ENCODE peak calls at places on chromosomes 7 and 10, in seven cellular contexts. C, M, D, X, H, V and Q are unnamed samples.

GRCh38 chr7:134078991-134079390 is 48.1 kb upstream of the LRGUK start:
- DNase-seq in H (no peak), D (no peak), V (no peak), C (no peak), M (no peak), X (no peak), Q (no peak)

GRCh38 chr10:58512470-58513188 is at the start of gene BICC1:
- DNase-seq in M (no peak), C (peak; percentile 57), D (peak; percentile 67), H (peak; percentile 55), X (no peak), V (peak; percentile 38), Q (peak; percentile 79)

GRCh38 chr7:19113855-19114590 is 3.4 kb downstream of the TWIST1 start:
- DNase-seq in C (peak; percentile 36), D (no peak), V (no peak), M (no peak), X (no peak), H (no peak), Q (no peak)

GRCh38 chr7:601573-602340 is 82.1 kb upstream of the PDGFA start:
- DNase-seq in D (no peak), V (no peak), X (peak; percentile 79), H (no peak), M (peak; percentile 79), C (no peak), Q (peak; percentile 93)

GRCh38 chr7:17390392-17390791 is 91.9 kb downstream of the AHR start:
- DNase-seq in H (no peak), D (no peak), V (no peak), C (no peak), M (no peak), X (no peak), Q (no peak)

GRCh38 chr10:78295242-78295641 is 261.6 kb downstream of the RPS24 start:
- DNase-seq in M (no peak), H (no peak), D (no peak), X (no peak), C (no peak), V (no peak), Q (no peak)

GRCh38 chr7:100674441-100675407 is 1.2 kb downstream of the GNB2 start:
- DNase-seq in M (peak; percentile 36), H (no peak), D (no peak), X (no peak), V (peak; percentile 49), C (no peak), Q (peak; percentile 92)

GRCh38 chr7:130912086-130912909 is 178.3 kb upstream of the KLF14 start:
- DNase-seq in H (peak; percentile 66), X (no peak), V (peak; percentile 67), D (no peak), C (peak; percentile 84), M (no peak), Q (no peak)

GRCh38 chr7:151833691-151834090 is 43.2 kb downstream of the PRKAG2 start:
- DNase-seq in V (no peak), M (no peak), D (no peak), C (no peak), X (no peak), H (no peak), Q (no peak)

GRCh38 chr10:6202098-6202683 is 541 bp upstream of the PFKFB3 start:
- DNase-seq in M (no peak), C (no peak), V (no peak), H (no peak), D (no peak), X (no peak), Q (no peak)

GRCh38 chr7:460374-461117 is 59.1 kb downstream of the PDGFA start:
- DNase-seq in D (peak; percentile 52), H (no peak), V (peak; percentile 58), C (no peak), M (no peak), X (no peak), Q (peak; percentile 75)

GRCh38 chr7:55130079-55130476 is 111.3 kb downstream of the EGFR start:
- DNase-seq in M (no peak), X (no peak), C (peak; percentile 42), H (peak; percentile 36), V (peak; percentile 49), D (no peak), Q (no peak)

GRCh38 chr7:150737265-150738055 is at the start of gene GIMAP5:
- DNase-seq in H (no peak), M (peak; percentile 61), V (no peak), D (no peak), C (no peak), X (no peak), Q (peak; percentile 85)
- H3K4me3 ChIP-seq in H (no peak within 1 kb of the TSS), M (peak within 1 kb of the TSS; percentile 83), V (no peak within 1 kb of the TSS), D (no peak within 1 kb of the TSS), C (no peak within 1 kb of the TSS), X (peak within 1 kb of the TSS; percentile 86), Q (peak within 1 kb of the TSS; percentile 70)

GRCh38 chr7:155299539-155300202 is 2.0 kb downstream of the INSIG1 start:
- DNase-seq in V (no peak), M (peak; percentile 47), H (no peak), X (peak; percentile 26), D (no peak), C (no peak), Q (no peak)
- H3K4me3 ChIP-seq in V (peak overlapping the region; percentile 70), M (peak overlapping the region; percentile 40), H (peak overlapping the region; percentile 90), X (peak overlapping the region; percentile 23), D (peak overlapping the region; percentile 91), C (peak overlapping the region; percentile 96), Q (peak overlapping the region; percentile 94)

GRCh38 chr10:29596826-29597225 is 37.9 kb downstream of the SVIL start:
- DNase-seq in V (no peak), X (no peak), D (no peak), C (no peak), M (no peak), H (no peak), Q (no peak)
- H3K4me3 ChIP-seq in V (no peak overlapping the region), X (no peak overlapping the region), D (no peak overlapping the region), C (no peak overlapping the region), M (no peak overlapping the region), H (no peak overlapping the region), Q (no peak overlapping the region)

DNA sequence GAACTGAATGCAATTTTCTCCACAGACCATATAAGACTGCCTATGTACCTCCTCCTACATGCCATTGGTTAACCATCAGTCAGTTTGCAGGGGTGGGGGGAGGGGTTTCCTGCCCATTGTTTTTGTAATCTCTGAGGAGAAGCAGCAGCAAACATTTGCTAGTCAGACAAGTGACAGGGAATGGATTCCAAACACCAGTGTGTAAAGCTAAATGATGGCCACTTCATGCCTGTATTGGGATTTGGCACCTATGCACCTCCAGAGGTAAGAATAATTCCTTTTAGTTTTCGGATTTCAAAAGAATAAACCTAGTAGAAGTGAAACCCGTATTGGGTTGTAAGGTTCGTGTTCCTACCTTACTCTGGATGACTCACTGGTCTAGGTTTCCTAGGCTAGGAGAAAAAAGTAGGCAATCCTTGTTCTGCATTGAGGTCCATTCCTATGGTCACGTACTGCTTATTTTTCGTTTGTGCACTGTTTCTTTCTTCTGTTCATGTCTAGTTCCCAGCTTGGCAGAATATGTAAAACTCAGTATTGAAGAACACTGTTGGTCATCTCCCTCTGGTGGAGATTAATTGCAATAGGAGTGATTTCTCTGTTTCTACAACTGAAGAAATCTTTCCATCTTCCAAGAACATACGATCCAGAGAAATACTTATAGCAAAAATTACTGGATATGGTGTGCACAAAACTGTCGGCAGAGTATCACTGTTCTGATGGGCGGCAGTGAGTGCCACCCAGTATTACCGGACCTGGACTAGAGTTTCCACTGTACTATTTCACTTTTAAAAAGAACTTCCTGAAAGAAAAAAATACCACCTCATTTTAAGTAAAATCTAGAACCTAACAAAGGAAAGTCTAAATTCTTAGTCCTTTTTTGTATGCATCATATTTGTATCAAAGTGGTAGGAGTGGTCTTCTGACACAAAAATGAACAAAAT is at the start of gene AKR1C3:
- DNase-seq in M (no peak), C (peak; percentile 84), X (no peak), H (peak; percentile 94), V (peak; percentile 84), D (peak; percentile 17), Q (no peak)
- H3K4me3 ChIP-seq in M (peak within 1 kb of the TSS; percentile 44), C (peak within 1 kb of the TSS; percentile 25), X (peak within 1 kb of the TSS; percentile 55), H (peak within 1 kb of the TSS; percentile 87), V (no peak within 1 kb of the TSS), D (peak within 1 kb of the TSS; percentile 32), Q (peak within 1 kb of the TSS; percentile 34)

GRCh38 chr7:25007668-25008067 is 27.7 kb upstream of the OSBPL3 start:
- DNase-seq in M (no peak), C (no peak), V (no peak), H (no peak), X (no peak), D (no peak), Q (no peak)

GRCh38 chr7:25012254-25012653 is 32.3 kb upstream of the OSBPL3 start:
- DNase-seq in H (no peak), D (no peak), V (no peak), X (no peak), C (no peak), M (no peak), Q (no peak)

GRCh38 chr7:25014735-25015134 is 34.8 kb upstream of the OSBPL3 start:
- DNase-seq in H (peak; percentile 16), M (no peak), X (no peak), C (peak; percentile 96), V (no peak), D (peak; percentile 93), Q (no peak)

GRCh38 chr7:25006225-25006624 is 26.2 kb upstream of the OSBPL3 start:
- DNase-seq in D (no peak), C (no peak), H (no peak), X (no peak), M (no peak), V (no peak), Q (no peak)

DNA sequence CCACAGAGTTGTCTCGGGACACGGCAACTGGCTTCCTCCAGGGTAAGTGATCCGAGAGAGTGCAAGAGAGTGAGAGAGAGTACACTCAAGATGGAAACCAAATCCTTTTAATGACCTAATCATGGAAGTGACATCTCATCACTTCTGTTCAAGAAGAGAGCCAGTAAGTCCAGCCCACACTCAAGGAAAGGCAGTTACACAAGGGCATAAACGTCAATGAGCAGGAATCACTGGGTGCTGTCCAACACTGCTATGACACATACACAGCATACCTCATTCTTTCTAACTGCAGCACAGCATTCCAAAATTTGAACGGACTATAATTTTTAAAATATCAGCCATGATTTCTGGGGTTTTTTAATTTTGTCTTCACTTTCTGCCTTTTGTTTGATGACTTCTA is 29.3 kb upstream of the OSBPL3 start:
- DNase-seq in V (no peak), M (no peak), C (peak; percentile 95), D (peak; percentile 87), X (no peak), H (peak; percentile 36), Q (no peak)
- H3K4me3 ChIP-seq in V (no peak overlapping the region), M (no peak overlapping the region), C (no peak overlapping the region), D (no peak overlapping the region), X (no peak overlapping the region), H (no peak overlapping the region), Q (no peak overlapping the region)

DNA sequence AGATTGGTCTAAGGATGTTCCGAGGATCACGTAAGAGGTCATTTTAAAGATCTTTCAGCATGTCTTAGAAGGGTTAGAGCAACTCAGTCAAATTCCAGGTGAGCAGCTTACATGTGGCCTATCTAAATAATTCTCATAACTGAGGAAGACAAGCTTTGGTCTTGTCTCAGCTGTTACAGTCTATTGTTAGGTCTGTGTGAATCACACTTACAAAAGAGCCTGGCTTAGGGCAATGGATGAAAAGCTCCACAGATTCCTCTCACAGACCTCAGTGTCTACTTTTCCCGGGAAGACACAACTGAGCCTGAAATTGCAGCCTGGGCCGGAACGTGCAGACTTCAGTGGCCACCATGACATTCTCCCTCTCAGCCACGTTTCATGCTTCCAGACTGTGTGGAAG is 173.1 kb downstream of the INHBA start:
- DNase-seq in M (no peak), D (no peak), V (no peak), H (no peak), C (no peak), X (no peak), Q (no peak)
- H3K4me3 ChIP-seq in M (no peak overlapping the region), D (no peak overlapping the region), V (no peak overlapping the region), H (no peak overlapping the region), C (no peak overlapping the region), X (no peak overlapping the region), Q (no peak overlapping the region)